ENCODE peak calls at places on chromosomes 7 and 10, in six cellular contexts. F, C, E, A, V and J are unnamed samples.

GRCh38 chr7:87398441-87398840 is 53.0 kb downstream of the CROT start:
- DNase-seq in F (no peak), C (no peak), E (no peak), A (no peak), V (no peak), J (no peak)

GRCh38 chr7:46972205-46972604 is 609.7 kb downstream of the TNS3 start:
- DNase-seq in F (no peak), C (peak), E (peak), A (no peak), V (no peak), J (no peak)

GRCh38 chr10:77392851-77393250 is 244.8 kb downstream of the KCNMA1 start:
- DNase-seq in F (peak), C (no peak), E (peak), A (no peak), V (no peak), J (no peak)

GRCh38 chr7:47478017-47478344 is 103.9 kb downstream of the TNS3 start:
- DNase-seq in F (no peak), C (no peak), E (no peak), A (no peak), V (no peak), J (no peak)

GRCh38 chr7:1593091-1593866 is 23.4 kb upstream of the PSMG3 start:
- DNase-seq in F (no peak), C (no peak), E (no peak), A (no peak), V (no peak), J (no peak)

GRCh38 chr10:101373063-101373462 is 19.1 kb downstream of the BTRC start:
- DNase-seq in F (no peak), C (no peak), E (no peak), A (no peak), V (no peak), J (no peak)

GRCh38 chr7:73329861-73330581 is 2.1 kb downstream of the FKBP6 start:
- DNase-seq in F (no peak), C (no peak), E (no peak), A (no peak), V (no peak), J (peak)

GRCh38 chr7:128233471-128233870 is 7.6 kb upstream of the LEP start:
- DNase-seq in F (no peak), C (no peak), E (no peak), A (no peak), V (no peak), J (no peak)

GRCh38 chr7:106010331-106010730 is 47.3 kb downstream of the CDHR3 start:
- DNase-seq in F (no peak), C (no peak), E (no peak), A (no peak), V (no peak), J (no peak)

GRCh38 chr10:55747244-55747643 is 613.8 kb downstream of the ZWINT start:
- DNase-seq in F (no peak), C (no peak), E (no peak), A (no peak), V (no peak), J (no peak)

GRCh38 chr7:37445064-37445723 is 3.5 kb downstream of the ELMO1 start:
- DNase-seq in F (no peak), C (no peak), E (no peak), A (no peak), V (no peak), J (no peak)

GRCh38 chr10:8044908-8045727 is 9.4 kb upstream of the GATA3 start:
- DNase-seq in F (no peak), C (no peak), E (no peak), A (no peak), V (no peak), J (no peak)

GRCh38 chr10:71638577-71639411 is 80.8 kb downstream of the C10orf105 start:
- DNase-seq in F (no peak), C (no peak), E (no peak), A (no peak), V (no peak), J (no peak)

GRCh38 chr10:7707102-7707501 is 4.0 kb downstream of the ITIH2 start:
- DNase-seq in F (no peak), C (no peak), E (no peak), A (no peak), V (no peak), J (no peak)

GRCh38 chr7:131835141-131835540 is 278.7 kb upstream of the PODXL start:
- DNase-seq in F (no peak), C (no peak), E (no peak), A (no peak), V (no peak), J (no peak)

GRCh38 chr7:498678-499641 is 20.7 kb downstream of the PDGFA start:
- DNase-seq in F (no peak), C (no peak), E (no peak), A (no peak), V (no peak), J (no peak)

GRCh38 chr10:48215983-48216505 is 58.5 kb downstream of the FRMPD2 start:
- DNase-seq in F (no peak), C (no peak), E (no peak), A (no peak), V (no peak), J (no peak)

GRCh38 chr7:71131256-71131752 is 640 bp upstream of the GALNT17 start:
- DNase-seq in F (peak), C (no peak), E (no peak), A (no peak), V (no peak), J (peak)

GRCh38 chr7:80611779-80612178 is 26.7 kb upstream of the CD36 start:
- DNase-seq in F (peak), C (peak), E (no peak), A (no peak), V (no peak), J (no peak)

GRCh38 chr10:35316346-35316967 is 19.9 kb upstream of the CCNY start:
- DNase-seq in F (no peak), C (no peak), E (no peak), A (no peak), V (no peak), J (no peak)

GRCh38 chr10:116298586-116298985 is 25.6 kb upstream of the GFRA1 start:
- DNase-seq in F (no peak), C (no peak), E (no peak), A (no peak), V (no peak), J (no peak)

GRCh38 chr7:76292206-76292573 is 10.3 kb upstream of the HSPB1 start:
- DNase-seq in F (no peak), C (no peak), E (no peak), A (no peak), V (no peak), J (no peak)